ENCODE peak calls at places on chromosomes 4 and X, in nine cellular contexts. One of them, this sample, is unnamed.
A peak's percentile ranks its signal among the peaks of the same experiment; 100 is the strongest.

GRCh38 chr4:107931775-107932321 is 499 bp downstream of the CYP2U1 start:
- DNase-seq in body of pancreas: peak; percentile 13
- DNase-seq in adrenal gland: no peak
- DNase-seq in SK-N-SH: no peak
- DNase-seq in colonic mucosa: peak; percentile 18
- DNase-seq in tibial artery: peak; percentile 26
- DNase-seq in A549: no peak
- DNase-seq in mucosa of descending colon: no peak
- DNase-seq in GM23248: no peak
- DNase-seq in this sample: peak; percentile 11

GRCh38 chr4:118732591-118733330 is 47.6 kb downstream of the METTL14 start:
- DNase-seq in colonic mucosa: no peak
- DNase-seq in A549: no peak
- DNase-seq in adrenal gland: no peak
- DNase-seq in mucosa of descending colon: no peak
- DNase-seq in tibial artery: no peak
- DNase-seq in GM23248: peak; percentile 90
- DNase-seq in SK-N-SH: no peak
- DNase-seq in body of pancreas: no peak
- DNase-seq in this sample: no peak

GRCh38 chr4:186727149-186727976 is 3.7 kb upstream of the FAT1 start:
- DNase-seq in GM23248: peak; percentile 12
- DNase-seq in tibial artery: no peak
- DNase-seq in body of pancreas: no peak
- DNase-seq in adrenal gland: no peak
- DNase-seq in mucosa of descending colon: no peak
- DNase-seq in SK-N-SH: no peak
- DNase-seq in A549: peak; percentile 47
- DNase-seq in colonic mucosa: no peak
- DNase-seq in this sample: no peak

GRCh38 chrX:69088171-69088938 is 76.9 kb downstream of the PJA1 start:
- DNase-seq in GM23248: peak; percentile 20
- DNase-seq in colonic mucosa: no peak
- DNase-seq in A549: no peak
- DNase-seq in SK-N-SH: peak; percentile 62
- DNase-seq in mucosa of descending colon: no peak
- DNase-seq in adrenal gland: no peak
- DNase-seq in body of pancreas: no peak
- DNase-seq in tibial artery: no peak
- DNase-seq in this sample: no peak

GRCh38 chr4:63620271-63620670 is 789.0 kb downstream of the TECRL start:
- DNase-seq in colonic mucosa: no peak
- DNase-seq in A549: no peak
- DNase-seq in adrenal gland: no peak
- DNase-seq in SK-N-SH: peak; percentile 50
- DNase-seq in mucosa of descending colon: no peak
- DNase-seq in GM23248: no peak
- DNase-seq in tibial artery: no peak
- DNase-seq in body of pancreas: no peak
- DNase-seq in this sample: no peak

GRCh38 chr4:74109894-74110605 is 11.1 kb upstream of the CXCL2 start:
- DNase-seq in mucosa of descending colon: no peak
- DNase-seq in GM23248: peak; percentile 97
- DNase-seq in adrenal gland: no peak
- DNase-seq in A549: peak; percentile 89
- DNase-seq in SK-N-SH: no peak
- DNase-seq in body of pancreas: peak; percentile 29
- DNase-seq in colonic mucosa: no peak
- DNase-seq in tibial artery: no peak
- DNase-seq in this sample: no peak

GRCh38 chr4:166839615-166840251 is 394.6 kb downstream of the SPOCK3 start:
- DNase-seq in tibial artery: no peak
- DNase-seq in GM23248: no peak
- DNase-seq in body of pancreas: no peak
- DNase-seq in A549: no peak
- DNase-seq in colonic mucosa: no peak
- DNase-seq in mucosa of descending colon: no peak
- DNase-seq in SK-N-SH: no peak
- DNase-seq in adrenal gland: no peak
- DNase-seq in this sample: no peak

GRCh38 chrX:41906515-41907165 is 16.7 kb downstream of the CASK start:
- DNase-seq in GM23248: peak; percentile 10
- DNase-seq in SK-N-SH: no peak
- DNase-seq in A549: peak; percentile 1
- DNase-seq in mucosa of descending colon: no peak
- DNase-seq in adrenal gland: no peak
- DNase-seq in colonic mucosa: no peak
- DNase-seq in tibial artery: no peak
- DNase-seq in body of pancreas: no peak
- DNase-seq in this sample: no peak

GRCh38 chr4:153804742-153805141 is 15.9 kb upstream of the SFRP2 start:
- DNase-seq in SK-N-SH: no peak
- DNase-seq in body of pancreas: no peak
- DNase-seq in mucosa of descending colon: no peak
- DNase-seq in tibial artery: no peak
- DNase-seq in colonic mucosa: no peak
- DNase-seq in GM23248: no peak
- DNase-seq in A549: no peak
- DNase-seq in adrenal gland: no peak
- DNase-seq in this sample: no peak

GRCh38 chr4:141339966-141340365 is 119.3 kb downstream of the ZNF330 start:
- DNase-seq in tibial artery: no peak
- DNase-seq in adrenal gland: no peak
- DNase-seq in GM23248: peak; percentile 24
- DNase-seq in mucosa of descending colon: no peak
- DNase-seq in A549: no peak
- DNase-seq in SK-N-SH: no peak
- DNase-seq in body of pancreas: no peak
- DNase-seq in colonic mucosa: no peak
- DNase-seq in this sample: no peak

GRCh38 chr4:172654482-172654881 is 514.1 kb upstream of the GALNT7 start:
- DNase-seq in GM23248: no peak
- DNase-seq in tibial artery: no peak
- DNase-seq in mucosa of descending colon: no peak
- DNase-seq in SK-N-SH: no peak
- DNase-seq in body of pancreas: no peak
- DNase-seq in colonic mucosa: no peak
- DNase-seq in A549: no peak
- DNase-seq in adrenal gland: no peak
- DNase-seq in this sample: no peak

GRCh38 chrX:8139713-8140112 is 31.4 kb downstream of the VCX2 start:
- DNase-seq in GM23248: peak; percentile 0
- DNase-seq in colonic mucosa: no peak
- DNase-seq in tibial artery: no peak
- DNase-seq in SK-N-SH: no peak
- DNase-seq in body of pancreas: no peak
- DNase-seq in mucosa of descending colon: no peak
- DNase-seq in A549: no peak
- DNase-seq in adrenal gland: peak; percentile 13
- DNase-seq in this sample: no peak

GRCh38 chr4:186019264-186019663 is 49.7 kb upstream of the TLR3 start:
- DNase-seq in mucosa of descending colon: no peak
- DNase-seq in GM23248: no peak
- DNase-seq in SK-N-SH: no peak
- DNase-seq in tibial artery: no peak
- DNase-seq in A549: no peak
- DNase-seq in adrenal gland: no peak
- DNase-seq in colonic mucosa: no peak
- DNase-seq in body of pancreas: no peak
- DNase-seq in this sample: no peak

GRCh38 chrX:108268434-108269080 is 169.7 kb downstream of the COL4A6 start:
- DNase-seq in adrenal gland: peak; percentile 20
- DNase-seq in colonic mucosa: no peak
- DNase-seq in tibial artery: no peak
- DNase-seq in A549: no peak
- DNase-seq in SK-N-SH: no peak
- DNase-seq in body of pancreas: peak; percentile 17
- DNase-seq in GM23248: peak; percentile 5
- DNase-seq in mucosa of descending colon: no peak
- DNase-seq in this sample: no peak

GRCh38 chr4:39698424-39699009 is 581 bp downstream of the UBE2K start:
- DNase-seq in SK-N-SH: peak; percentile 74
- DNase-seq in body of pancreas: peak; percentile 63
- DNase-seq in tibial artery: peak; percentile 44
- DNase-seq in A549: no peak
- DNase-seq in mucosa of descending colon: peak; percentile 73
- DNase-seq in adrenal gland: peak; percentile 44
- DNase-seq in GM23248: peak; percentile 61
- DNase-seq in colonic mucosa: peak; percentile 68
- DNase-seq in this sample: no peak

GRCh38 chrX:1477801-1478458 is 25.2 kb upstream of the ASMTL start:
- DNase-seq in adrenal gland: no peak
- DNase-seq in body of pancreas: no peak
- DNase-seq in A549: no peak
- DNase-seq in mucosa of descending colon: no peak
- DNase-seq in SK-N-SH: no peak
- DNase-seq in tibial artery: no peak
- DNase-seq in GM23248: no peak
- DNase-seq in colonic mucosa: peak; percentile 7
- DNase-seq in this sample: no peak
- H3K9me3 ChIP-seq in adrenal gland: no peaks in the 10 kb centered on the region
- H3K9me3 ChIP-seq in body of pancreas: no peaks in the 10 kb centered on the region
- H3K9me3 ChIP-seq in A549: no peaks in the 10 kb centered on the region
- H3K9me3 ChIP-seq in mucosa of descending colon: no peaks in the 10 kb centered on the region
- H3K9me3 ChIP-seq in SK-N-SH: no peaks in the 10 kb centered on the region
- H3K9me3 ChIP-seq in tibial artery: no peaks in the 10 kb centered on the region
- H3K9me3 ChIP-seq in GM23248: no peaks in the 10 kb centered on the region
- H3K9me3 ChIP-seq in colonic mucosa: no peaks in the 10 kb centered on the region
- H3K9me3 ChIP-seq in this sample: no peaks in the 10 kb centered on the region

GRCh38 chrX:120334603-120335002 is 23.3 kb upstream of the TMEM255A start:
- DNase-seq in A549: no peak
- DNase-seq in SK-N-SH: no peak
- DNase-seq in colonic mucosa: no peak
- DNase-seq in adrenal gland: no peak
- DNase-seq in tibial artery: no peak
- DNase-seq in body of pancreas: no peak
- DNase-seq in GM23248: no peak
- DNase-seq in mucosa of descending colon: no peak
- DNase-seq in this sample: no peak

GRCh38 chrX:120332394-120332793 is 21.1 kb upstream of the TMEM255A start:
- DNase-seq in colonic mucosa: no peak
- DNase-seq in tibial artery: no peak
- DNase-seq in adrenal gland: no peak
- DNase-seq in mucosa of descending colon: no peak
- DNase-seq in SK-N-SH: no peak
- DNase-seq in GM23248: no peak
- DNase-seq in body of pancreas: no peak
- DNase-seq in A549: no peak
- DNase-seq in this sample: no peak

GRCh38 chrX:120334137-120334536 is 22.9 kb upstream of the TMEM255A start:
- DNase-seq in adrenal gland: no peak
- DNase-seq in tibial artery: no peak
- DNase-seq in GM23248: no peak
- DNase-seq in mucosa of descending colon: no peak
- DNase-seq in SK-N-SH: no peak
- DNase-seq in body of pancreas: no peak
- DNase-seq in colonic mucosa: no peak
- DNase-seq in A549: no peak
- DNase-seq in this sample: no peak

DNA sequence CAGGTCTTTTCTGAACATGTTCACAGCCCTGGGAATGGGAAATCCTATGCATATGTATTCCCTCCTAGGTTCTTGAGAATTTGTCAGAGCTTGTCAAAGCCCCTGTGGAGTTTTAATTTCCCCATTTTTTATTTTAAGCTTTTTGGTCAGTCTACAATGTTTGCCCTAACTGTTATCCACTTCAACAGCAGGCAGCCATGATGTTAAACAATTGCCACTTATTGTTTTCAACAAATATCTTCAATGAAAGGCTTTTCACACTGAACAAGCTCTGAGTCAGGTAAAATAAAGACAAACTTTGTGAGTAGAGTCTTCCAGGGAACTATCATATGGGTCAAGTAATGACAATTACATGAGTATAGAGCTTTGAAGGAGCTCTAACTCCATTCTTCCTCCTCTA is 25.0 kb upstream of the ATP1B4 start:
- DNase-seq in SK-N-SH: no peak
- DNase-seq in mucosa of descending colon: no peak
- DNase-seq in tibial artery: no peak
- DNase-seq in colonic mucosa: no peak
- DNase-seq in A549: no peak
- DNase-seq in GM23248: no peak
- DNase-seq in adrenal gland: no peak
- DNase-seq in body of pancreas: no peak
- DNase-seq in this sample: no peak
- H3K9me3 ChIP-seq in SK-N-SH: peaks cover 13% of the 10 kb centered on the region
- H3K9me3 ChIP-seq in mucosa of descending colon: no peaks in the 10 kb centered on the region
- H3K9me3 ChIP-seq in tibial artery: no peaks in the 10 kb centered on the region
- H3K9me3 ChIP-seq in colonic mucosa: no peaks in the 10 kb centered on the region
- H3K9me3 ChIP-seq in A549: peaks cover 6% of the 10 kb centered on the region
- H3K9me3 ChIP-seq in GM23248: no peaks in the 10 kb centered on the region
- H3K9me3 ChIP-seq in adrenal gland: no peaks in the 10 kb centered on the region
- H3K9me3 ChIP-seq in body of pancreas: no peaks in the 10 kb centered on the region
- H3K9me3 ChIP-seq in this sample: peaks cover 3% of the 10 kb centered on the region

GRCh38 chrX:64186974-64187761 is 18.3 kb downstream of the AMER1 start:
- DNase-seq in A549: no peak
- DNase-seq in tibial artery: no peak
- DNase-seq in SK-N-SH: no peak
- DNase-seq in colonic mucosa: no peak
- DNase-seq in GM23248: no peak
- DNase-seq in body of pancreas: no peak
- DNase-seq in adrenal gland: no peak
- DNase-seq in mucosa of descending colon: no peak
- DNase-seq in this sample: no peak
- H3K9me3 ChIP-seq in A549: no peaks in the 10 kb centered on the region
- H3K9me3 ChIP-seq in tibial artery: no peaks in the 10 kb centered on the region
- H3K9me3 ChIP-seq in SK-N-SH: no peaks in the 10 kb centered on the region
- H3K9me3 ChIP-seq in colonic mucosa: no peaks in the 10 kb centered on the region
- H3K9me3 ChIP-seq in GM23248: no peaks in the 10 kb centered on the region
- H3K9me3 ChIP-seq in body of pancreas: no peaks in the 10 kb centered on the region
- H3K9me3 ChIP-seq in adrenal gland: no peaks in the 10 kb centered on the region
- H3K9me3 ChIP-seq in mucosa of descending colon: no peaks in the 10 kb centered on the region
- H3K9me3 ChIP-seq in this sample: no peaks in the 10 kb centered on the region

GRCh38 chr4:18670034-18670433 is 648.5 kb upstream of the LCORL start:
- DNase-seq in mucosa of descending colon: no peak
- DNase-seq in adrenal gland: no peak
- DNase-seq in colonic mucosa: no peak
- DNase-seq in GM23248: no peak
- DNase-seq in body of pancreas: no peak
- DNase-seq in tibial artery: no peak
- DNase-seq in A549: no peak
- DNase-seq in SK-N-SH: no peak
- DNase-seq in this sample: no peak
- H3K9me3 ChIP-seq in mucosa of descending colon: no peaks in the 10 kb centered on the region
- H3K9me3 ChIP-seq in adrenal gland: no peaks in the 10 kb centered on the region
- H3K9me3 ChIP-seq in colonic mucosa: no peaks in the 10 kb centered on the region
- H3K9me3 ChIP-seq in GM23248: no peaks in the 10 kb centered on the region
- H3K9me3 ChIP-seq in body of pancreas: no peaks in the 10 kb centered on the region
- H3K9me3 ChIP-seq in tibial artery: no peaks in the 10 kb centered on the region
- H3K9me3 ChIP-seq in A549: no peaks in the 10 kb centered on the region
- H3K9me3 ChIP-seq in SK-N-SH: no peaks in the 10 kb centered on the region
- H3K9me3 ChIP-seq in this sample: no peaks in the 10 kb centered on the region

GRCh38 chr4:36794716-36795115 is 449.8 kb upstream of the NWD2 start:
- DNase-seq in colonic mucosa: no peak
- DNase-seq in A549: no peak
- DNase-seq in mucosa of descending colon: no peak
- DNase-seq in body of pancreas: no peak
- DNase-seq in GM23248: no peak
- DNase-seq in tibial artery: no peak
- DNase-seq in SK-N-SH: no peak
- DNase-seq in adrenal gland: no peak
- DNase-seq in this sample: no peak
- H3K9me3 ChIP-seq in colonic mucosa: no peaks in the 10 kb centered on the region
- H3K9me3 ChIP-seq in A549: no peaks in the 10 kb centered on the region
- H3K9me3 ChIP-seq in mucosa of descending colon: no peaks in the 10 kb centered on the region
- H3K9me3 ChIP-seq in body of pancreas: no peaks in the 10 kb centered on the region
- H3K9me3 ChIP-seq in GM23248: no peaks in the 10 kb centered on the region
- H3K9me3 ChIP-seq in tibial artery: no peaks in the 10 kb centered on the region
- H3K9me3 ChIP-seq in SK-N-SH: no peaks in the 10 kb centered on the region
- H3K9me3 ChIP-seq in adrenal gland: no peaks in the 10 kb centered on the region
- H3K9me3 ChIP-seq in this sample: no peaks in the 10 kb centered on the region

This sample was measured in T-helper 17 cell.